ENCODE peak calls at places on chromosomes 2 and 18, in seven cellular contexts. U, T, B, P, F, A and R are unnamed samples.

GRCh38 chr2:36333350-36334012 is 22.1 kb upstream of the CRIM1 start:
- DNase-seq in U (no peak), T (no peak), A (no peak), P (peak), B (no peak), F (no peak), R (peak)

GRCh38 chr2:233832869-233833812 is 21.2 kb downstream of the HJURP start:
- DNase-seq in U (peak), T (no peak), A (no peak), B (no peak), P (peak), F (no peak), R (peak)

GRCh38 chr18:13501896-13502295 is 224.5 kb downstream of the FAM210A start:
- DNase-seq in T (no peak), B (no peak), P (no peak), F (no peak), A (no peak), U (no peak), R (no peak)

GRCh38 chr18:25075793-25076192 is 276.2 kb downstream of the ZNF521 start:
- DNase-seq in T (no peak), F (no peak), U (no peak), P (no peak), B (no peak), A (no peak), R (no peak)

GRCh38 chr2:236743623-236744280 is 174.1 kb downstream of the ACKR3 start:
- DNase-seq in P (no peak), F (no peak), A (no peak), B (no peak), U (no peak), T (no peak), R (no peak)

GRCh38 chr18:62678847-62679535 is 36.4 kb upstream of the PHLPP1 start:
- DNase-seq in F (no peak), U (no peak), T (no peak), P (no peak), A (no peak), B (no peak), R (no peak)

GRCh38 chr2:114545052-114545451 is 102.6 kb downstream of the DPP10 start:
- DNase-seq in U (no peak), P (no peak), F (no peak), T (no peak), B (no peak), A (no peak), R (no peak)

GRCh38 chr2:201460532-201460931 is 9.0 kb downstream of the STRADB start:
- DNase-seq in P (no peak), U (no peak), F (no peak), A (no peak), B (no peak), T (no peak), R (no peak)

GRCh38 chr2:229879551-229879950 is 42.3 kb downstream of the TRIP12 start:
- DNase-seq in B (no peak), P (no peak), U (no peak), F (no peak), T (no peak), A (no peak), R (peak)

GRCh38 chr18:45540146-45540545 is 75.1 kb upstream of the SLC14A2 start:
- DNase-seq in B (no peak), U (no peak), T (no peak), F (no peak), P (no peak), A (no peak), R (no peak)

GRCh38 chr2:172196768-172197322 is 94.1 kb upstream of the DLX2 start:
- DNase-seq in B (no peak), A (no peak), U (no peak), T (no peak), F (no peak), P (peak), R (peak)

GRCh38 chr2:191705726-191706125 is 27.8 kb downstream of the NABP1 start:
- DNase-seq in B (no peak), F (no peak), A (no peak), U (no peak), T (no peak), P (no peak), R (no peak)

GRCh38 chr2:203533696-203534471 is 1.2 kb downstream of the RAPH1 start:
- DNase-seq in A (no peak), U (no peak), B (no peak), P (peak), F (no peak), T (no peak), R (peak)

GRCh38 chr18:34631071-34631470 is 79.0 kb upstream of the DTNA start:
- DNase-seq in U (no peak), P (no peak), F (no peak), B (no peak), A (no peak), T (no peak), R (no peak)

GRCh38 chr18:59516356-59517155 is 157.5 kb upstream of the LMAN1 start:
- DNase-seq in U (no peak), P (peak), F (peak), T (peak), A (peak), B (peak), R (peak)

GRCh38 chr2:72031346-72032115 is 116.1 kb downstream of the CYP26B1 start:
- DNase-seq in U (peak), F (no peak), T (no peak), P (no peak), A (peak), B (no peak), R (no peak)

GRCh38 chr2:217510790-217511291 is 492.0 kb downstream of the TNS1 start:
- DNase-seq in F (peak), B (peak), U (no peak), P (peak), T (peak), A (peak), R (peak)

GRCh38 chr18:46386788-46387187 is 270.2 kb downstream of the LOXHD1 start:
- DNase-seq in F (peak), U (no peak), B (peak), A (peak), T (no peak), P (no peak), R (no peak)

GRCh38 chr2:159064446-159065301 is 96.2 kb downstream of the TANC1 start:
- DNase-seq in F (no peak), A (no peak), U (no peak), T (peak), B (no peak), P (peak), R (peak)

GRCh38 chr2:101200714-101201113 is 49.5 kb upstream of the TBC1D8 start:
- DNase-seq in P (peak), F (no peak), U (no peak), A (no peak), B (no peak), T (peak), R (peak)

GRCh38 chr2:204175552-204176271 is 239.1 kb downstream of the ICOS start:
- DNase-seq in A (no peak), P (no peak), T (no peak), B (no peak), U (no peak), F (no peak), R (peak)

GRCh38 chr2:126344498-126344897 is 311.5 kb upstream of the GYPC start:
- DNase-seq in B (no peak), U (no peak), F (no peak), T (no peak), P (no peak), A (no peak), R (no peak)

GRCh38 chr2:127256381-127256780 is 36.3 kb upstream of the CYP27C1 start:
- DNase-seq in U (no peak), P (no peak), A (no peak), T (no peak), B (no peak), F (no peak), R (no peak)

GRCh38 chr18:46421973-46422551 is 235.0 kb downstream of the LOXHD1 start:
- DNase-seq in B (no peak), T (no peak), U (no peak), F (peak), A (no peak), P (no peak), R (no peak)

GRCh38 chr2:7096726-7097352 is 179.6 kb downstream of the RNF144A start:
- DNase-seq in U (no peak), T (no peak), B (no peak), F (no peak), A (no peak), P (no peak), R (no peak)

GRCh38 chr2:80269806-80270205 is 34.7 kb downstream of the LRRTM1 start:
- DNase-seq in P (no peak), B (no peak), U (no peak), A (no peak), F (no peak), T (peak), R (no peak)

GRCh38 chr2:230762317-230762896 is 49.8 kb downstream of the CAB39 start:
- DNase-seq in A (no peak), T (no peak), B (no peak), F (no peak), P (peak), U (no peak), R (peak)

GRCh38 chr2:190466819-190467444 is 58.8 kb downstream of the MFSD6 start:
- DNase-seq in F (no peak), U (no peak), A (no peak), T (no peak), B (no peak), P (peak), R (no peak)

GRCh38 chr2:218785103-218785502 is 3.2 kb downstream of the CYP27A1 start:
- DNase-seq in T (no peak), U (no peak), B (no peak), F (no peak), P (no peak), A (no peak), R (peak)

GRCh38 chr2:9089831-9090230 is 86.3 kb upstream of the MBOAT2 start:
- DNase-seq in F (no peak), A (no peak), U (no peak), B (no peak), P (peak), T (no peak), R (no peak)

DNA sequence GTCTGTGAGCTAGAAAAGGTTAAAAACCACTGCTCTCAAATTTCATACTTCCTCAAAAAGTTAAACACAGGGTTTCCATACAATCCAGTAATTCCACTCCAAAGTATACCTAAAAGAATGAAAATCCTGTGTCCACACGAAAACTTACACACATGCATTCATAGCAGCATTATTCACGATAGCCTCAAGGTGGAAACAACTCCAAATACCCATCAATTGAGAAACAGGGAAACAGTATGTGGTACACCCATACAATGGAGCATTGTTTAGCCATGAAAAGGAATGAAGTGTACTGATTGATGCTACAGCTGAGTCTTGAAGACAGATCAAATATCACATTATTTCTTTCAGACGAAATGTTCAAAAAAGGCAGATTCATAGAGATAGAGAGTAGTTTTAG is 36.7 kb downstream of the UXS1 start:
- DNase-seq in T (no peak), P (peak), A (no peak), B (no peak), F (no peak), U (no peak), R (peak)
- H3K4me3 ChIP-seq in T (no peak), P (no peak), A (no peak), B (no peak), F (no peak), U (no peak), R (no peak)

GRCh38 chr2:74312913-74313312 is 30.3 kb downstream of the SLC4A5 start:
- DNase-seq in P (no peak), T (no peak), B (no peak), U (no peak), F (no peak), A (no peak), R (no peak)
- TF ChIP-seq CTCF in P (no peak), T (no peak), B (no peak), U (no peak), F (no peak), A (no peak), R (no peak)

GRCh38 chr2:179239838-179240237 is 24.8 kb downstream of the SESTD1 start:
- DNase-seq in U (no peak), F (no peak), A (no peak), P (no peak), T (no peak), B (no peak), R (no peak)

GRCh38 chr2:179243046-179243445 is 21.6 kb downstream of the SESTD1 start:
- DNase-seq in P (peak), U (no peak), F (no peak), B (no peak), A (no peak), T (no peak), R (peak)

GRCh38 chr2:179238027-179238426 is 26.6 kb downstream of the SESTD1 start:
- DNase-seq in T (no peak), F (no peak), A (no peak), B (no peak), U (no peak), P (peak), R (peak)

GRCh38 chr2:179239194-179239593 is 25.4 kb downstream of the SESTD1 start:
- DNase-seq in P (peak), A (no peak), F (no peak), U (no peak), T (no peak), B (no peak), R (peak)

DNA sequence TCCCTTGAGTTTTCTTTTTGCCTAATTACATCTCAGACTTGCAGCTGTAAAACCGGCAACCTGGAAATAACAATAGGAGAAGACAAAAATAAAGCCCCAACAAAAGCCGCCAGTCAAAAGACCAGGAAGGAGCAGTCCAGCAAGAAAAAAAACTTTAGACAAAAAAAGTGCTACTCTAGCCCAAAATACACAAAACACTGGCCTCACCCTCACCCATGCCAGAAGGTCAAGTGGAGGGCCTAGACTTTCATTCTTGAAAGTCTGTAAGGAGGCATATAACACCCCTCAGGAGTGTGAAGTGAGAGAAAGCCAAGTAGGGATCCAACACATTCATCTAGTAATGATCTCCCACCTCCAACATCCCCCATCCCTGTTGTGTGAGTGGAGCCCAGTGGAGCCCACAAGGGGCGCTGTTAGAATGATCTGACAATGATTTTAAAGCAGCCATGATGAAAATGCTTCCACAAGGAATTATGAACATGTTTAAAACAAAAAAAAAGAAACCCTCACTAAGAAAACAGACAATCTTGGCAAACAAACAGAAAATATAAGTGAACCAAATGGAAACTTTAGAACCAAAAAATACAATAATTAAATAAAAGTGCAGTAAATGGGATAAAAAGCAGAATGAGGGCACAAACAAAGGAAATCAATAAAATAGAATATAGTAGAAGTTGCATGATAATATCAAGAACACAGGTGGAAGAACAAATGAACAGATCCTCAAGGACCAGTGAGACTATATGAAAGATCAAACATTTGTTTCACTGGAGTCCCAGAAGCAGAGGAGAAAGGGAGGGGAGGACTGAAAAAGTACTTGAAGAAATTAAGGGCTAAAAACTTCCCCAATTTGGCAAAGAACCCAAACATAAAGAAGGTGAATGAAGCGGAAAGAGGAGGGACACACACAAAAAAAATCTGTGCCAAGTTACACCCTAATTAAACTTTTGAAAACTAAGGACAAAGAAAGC is 23.9 kb downstream of the SESTD1 start:
- DNase-seq in A (no peak), U (no peak), F (no peak), T (no peak), P (no peak), B (no peak), R (no peak)
- H3K4me3 ChIP-seq in A (no peak), U (no peak), F (no peak), T (no peak), P (no peak), B (no peak), R (no peak)

DNA sequence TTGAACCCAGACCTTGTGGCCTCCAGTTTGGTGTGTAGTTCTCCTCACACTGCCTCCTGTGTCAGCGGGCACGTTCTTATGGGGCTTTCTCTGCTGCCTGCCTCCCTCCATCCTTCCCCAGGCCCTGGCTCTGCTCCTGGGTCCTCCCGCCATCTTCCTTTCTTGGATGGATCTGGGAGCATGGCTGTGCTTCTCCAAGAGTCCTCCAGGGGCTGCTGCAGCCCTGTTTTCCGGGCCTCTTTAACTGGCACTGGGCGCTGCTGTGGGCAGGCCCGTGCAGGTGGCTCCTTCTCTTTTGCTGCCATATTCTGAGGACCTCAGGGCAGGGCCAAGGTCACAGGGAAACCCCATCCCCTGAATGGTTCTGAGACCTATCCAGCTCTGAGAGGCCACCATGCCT is 17.8 kb downstream of the THNSL2 start:
- DNase-seq in F (no peak), A (no peak), B (no peak), T (no peak), P (peak), U (no peak), R (peak)
- TF ChIP-seq CTCF in F (no peak), A (no peak), B (peak), T (peak), P (peak), U (no peak), R (peak)

DNA sequence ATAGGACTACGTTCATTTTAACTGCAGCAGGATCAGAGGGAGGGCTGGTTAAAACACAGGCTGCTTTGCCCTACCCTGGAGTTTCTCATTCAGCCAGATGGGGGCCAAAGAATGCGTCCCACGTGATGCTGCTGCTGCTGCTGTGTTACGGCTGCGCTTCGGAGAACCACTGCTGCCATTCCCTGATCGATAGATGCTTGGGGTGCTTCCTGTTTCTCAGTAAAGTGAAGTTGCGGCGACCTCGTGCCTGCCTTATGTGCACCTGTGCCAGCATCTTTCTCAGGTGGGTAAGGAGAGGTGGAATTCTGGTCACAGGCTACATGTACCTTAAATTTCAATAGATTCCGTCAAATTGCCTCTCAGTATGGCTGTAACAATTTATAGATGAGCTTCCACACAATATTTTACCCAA is 24.7 kb upstream of the TOGARAM2 start:
- DNase-seq in U (no peak), F (no peak), A (no peak), T (no peak), P (no peak), B (no peak), R (no peak)
- H3K4me3 ChIP-seq in U (no peak), F (no peak), A (no peak), T (no peak), P (no peak), B (peak), R (no peak)